ENCODE peak calls at places on chromosomes 16 and 17, in five cellular contexts. One of them, this sample, is unnamed. For H4K20me1 and H3K4me1, the result is how much of the 10 kb centered on the place peaks cover.

GRCh38 chr16:87621976-87622713 is 19.8 kb downstream of the JPH3 start:
- DNase-seq in neural progenitor cell: no peak
- DNase-seq in K562: no peak
- DNase-seq in GM23338: no peak
- DNase-seq in astrocyte: no peak
- DNase-seq in this sample: no peak

GRCh38 chr16:17346774-17347569 is 123.8 kb downstream of the XYLT1 start:
- DNase-seq in astrocyte: no peak
- DNase-seq in GM23338: no peak
- DNase-seq in K562: no peak
- DNase-seq in neural progenitor cell: no peak
- DNase-seq in this sample: peak

GRCh38 chr17:35046740-35047283 is 16.7 kb downstream of the RFFL start:
- DNase-seq in K562: peak
- DNase-seq in GM23338: no peak
- DNase-seq in neural progenitor cell: peak
- DNase-seq in astrocyte: peak
- DNase-seq in this sample: peak

GRCh38 chr17:39632153-39632941 is 4.6 kb upstream of the STARD3 start:
- DNase-seq in astrocyte: no peak
- DNase-seq in neural progenitor cell: no peak
- DNase-seq in K562: no peak
- DNase-seq in GM23338: no peak
- DNase-seq in this sample: no peak

GRCh38 chr17:5430413-5430999 is 8.4 kb downstream of the C1QBP start:
- DNase-seq in K562: no peak
- DNase-seq in neural progenitor cell: no peak
- DNase-seq in astrocyte: no peak
- DNase-seq in GM23338: no peak
- DNase-seq in this sample: no peak

GRCh38 chr17:2707721-2708584 is 3.6 kb downstream of the CLUH start:
- DNase-seq in neural progenitor cell: peak
- DNase-seq in K562: peak
- DNase-seq in GM23338: peak
- DNase-seq in astrocyte: no peak
- DNase-seq in this sample: no peak

GRCh38 chr16:23398987-23399805 is 53.8 kb downstream of the COG7 start:
- DNase-seq in neural progenitor cell: peak
- DNase-seq in GM23338: peak
- DNase-seq in astrocyte: no peak
- DNase-seq in K562: no peak
- DNase-seq in this sample: no peak

GRCh38 chr16:81784042-81784785 is 5.1 kb downstream of the PLCG2 start:
- DNase-seq in astrocyte: no peak
- DNase-seq in GM23338: no peak
- DNase-seq in K562: no peak
- DNase-seq in neural progenitor cell: no peak
- DNase-seq in this sample: no peak

GRCh38 chr16:53952215-53953208 is 248.6 kb downstream of the FTO start:
- DNase-seq in astrocyte: peak
- DNase-seq in GM23338: no peak
- DNase-seq in neural progenitor cell: no peak
- DNase-seq in K562: no peak
- DNase-seq in this sample: peak

GRCh38 chr17:80068301-80069160 is 32.1 kb downstream of the CCDC40 start:
- DNase-seq in GM23338: no peak
- DNase-seq in neural progenitor cell: no peak
- DNase-seq in astrocyte: peak
- DNase-seq in K562: peak
- DNase-seq in this sample: no peak

GRCh38 chr16:10388987-10389386 is 3.1 kb downstream of the ATF7IP2 start:
- DNase-seq in astrocyte: no peak
- DNase-seq in neural progenitor cell: no peak
- DNase-seq in GM23338: no peak
- DNase-seq in K562: no peak
- DNase-seq in this sample: no peak

GRCh38 chr17:69325518-69326301 is 1.2 kb downstream of the ABCA5 start:
- DNase-seq in astrocyte: no peak
- DNase-seq in K562: no peak
- DNase-seq in neural progenitor cell: peak
- DNase-seq in GM23338: peak
- DNase-seq in this sample: no peak

GRCh38 chr17:4703330-4703691 is 626 bp downstream of the PELP1 start:
- DNase-seq in GM23338: no peak
- DNase-seq in K562: no peak
- DNase-seq in astrocyte: no peak
- DNase-seq in neural progenitor cell: no peak
- DNase-seq in this sample: no peak

GRCh38 chr17:80755650-80756405 is 211.2 kb downstream of the RPTOR start:
- DNase-seq in neural progenitor cell: no peak
- DNase-seq in GM23338: peak
- DNase-seq in K562: peak
- DNase-seq in astrocyte: no peak
- DNase-seq in this sample: no peak

GRCh38 chr16:30399435-30400186 is 4.4 kb downstream of the ZNF48 start:
- DNase-seq in GM23338: no peak
- DNase-seq in astrocyte: no peak
- DNase-seq in neural progenitor cell: no peak
- DNase-seq in K562: no peak
- DNase-seq in this sample: no peak

GRCh38 chr17:66507103-66507923 is 204.9 kb downstream of the PRKCA start:
- DNase-seq in K562: peak
- DNase-seq in GM23338: no peak
- DNase-seq in astrocyte: peak
- DNase-seq in neural progenitor cell: no peak
- DNase-seq in this sample: no peak

GRCh38 chr17:28744104-28744801 is 442 bp downstream of the TRAF4 start:
- DNase-seq in GM23338: peak
- DNase-seq in neural progenitor cell: peak
- DNase-seq in astrocyte: no peak
- DNase-seq in K562: peak
- DNase-seq in this sample: peak

GRCh38 chr17:79984045-79984840 is 51.4 kb downstream of the TBC1D16 start:
- DNase-seq in K562: no peak
- DNase-seq in neural progenitor cell: no peak
- DNase-seq in GM23338: no peak
- DNase-seq in astrocyte: no peak
- DNase-seq in this sample: no peak

GRCh38 chr17:36837616-36838272 is 99.5 kb upstream of the LHX1 start:
- DNase-seq in astrocyte: no peak
- DNase-seq in neural progenitor cell: peak
- DNase-seq in K562: no peak
- DNase-seq in GM23338: peak
- DNase-seq in this sample: no peak

GRCh38 chr16:27374231-27374793 is 27.7 kb upstream of the IL21R start:
- DNase-seq in astrocyte: no peak
- DNase-seq in GM23338: no peak
- DNase-seq in K562: no peak
- DNase-seq in neural progenitor cell: no peak
- DNase-seq in this sample: peak

GRCh38 chr17:66411498-66411897 is 109.1 kb downstream of the PRKCA start:
- DNase-seq in astrocyte: no peak
- DNase-seq in GM23338: no peak
- DNase-seq in K562: no peak
- DNase-seq in neural progenitor cell: no peak
- DNase-seq in this sample: no peak

GRCh38 chr17:6508519-6509294 is 47.6 kb downstream of the PITPNM3 start:
- DNase-seq in neural progenitor cell: no peak
- DNase-seq in astrocyte: peak
- DNase-seq in GM23338: no peak
- DNase-seq in K562: no peak
- DNase-seq in this sample: no peak

GRCh38 chr17:82047379-82047778 is 4.2 kb downstream of the RFNG start:
- DNase-seq in GM23338: no peak
- DNase-seq in K562: peak
- DNase-seq in neural progenitor cell: no peak
- DNase-seq in astrocyte: no peak
- DNase-seq in this sample: no peak

GRCh38 chr17:41539979-41540701 is 12.0 kb upstream of the KRT19 start:
- DNase-seq in K562: no peak
- DNase-seq in astrocyte: no peak
- DNase-seq in neural progenitor cell: no peak
- DNase-seq in GM23338: no peak
- DNase-seq in this sample: peak

GRCh38 chr17:48492401-48493298 is 38.2 kb downstream of the HOXB1 start:
- DNase-seq in K562: peak
- DNase-seq in GM23338: peak
- DNase-seq in astrocyte: peak
- DNase-seq in neural progenitor cell: peak
- DNase-seq in this sample: peak

GRCh38 chr16:72983728-72984350 is 64.1 kb downstream of the ZFHX3 start:
- DNase-seq in astrocyte: no peak
- DNase-seq in K562: no peak
- DNase-seq in GM23338: no peak
- DNase-seq in neural progenitor cell: no peak
- DNase-seq in this sample: peak

DNA sequence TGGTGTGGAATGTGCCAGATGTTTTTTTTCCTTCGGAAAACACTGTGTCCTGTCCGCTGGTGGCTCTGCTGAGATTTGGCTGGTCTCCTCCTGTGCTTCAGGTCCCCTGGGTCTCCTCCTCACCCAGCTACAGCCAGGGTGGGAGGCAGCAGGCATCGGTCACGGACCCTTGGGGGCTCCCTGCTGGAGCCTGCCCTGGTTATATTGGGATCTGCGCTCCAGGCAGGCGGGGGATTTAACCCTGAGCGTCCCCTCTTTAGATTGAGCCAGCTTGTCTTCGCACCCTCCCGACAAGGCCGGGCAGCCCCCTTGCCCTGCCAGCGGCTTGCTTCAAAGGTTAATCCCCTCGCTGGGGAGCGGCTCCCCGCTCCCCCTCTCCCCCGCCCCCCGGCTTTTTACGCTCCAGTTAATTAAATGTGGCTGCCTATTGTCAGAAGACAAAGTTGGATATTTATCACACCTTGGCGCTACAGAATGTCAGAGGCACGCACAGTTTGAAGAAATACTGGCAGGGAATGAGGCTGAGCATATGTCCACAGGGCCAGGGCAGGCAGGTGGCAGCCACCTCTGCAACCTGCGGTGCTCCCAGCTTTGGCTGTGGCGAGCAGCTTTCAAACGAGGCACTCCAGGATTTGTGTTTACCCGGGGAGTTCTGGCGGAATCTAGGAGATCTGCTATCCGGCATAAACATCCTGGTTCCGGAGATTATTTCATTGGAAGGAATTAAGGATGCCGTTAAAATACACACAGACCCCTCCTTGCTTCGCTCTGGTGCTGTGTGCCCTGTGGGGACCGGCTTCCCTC is 38.2 kb upstream of the GSE1 start:
- DNase-seq in K562: no peak
- DNase-seq in GM23338: no peak
- DNase-seq in neural progenitor cell: peak
- DNase-seq in astrocyte: no peak
- DNase-seq in this sample: no peak
- H4K20me1 ChIP-seq in K562: half or more
- H4K20me1 ChIP-seq in GM23338: under half
- H4K20me1 ChIP-seq in neural progenitor cell: under half
- H4K20me1 ChIP-seq in astrocyte: half or more
- H4K20me1 ChIP-seq in this sample: under half

GRCh38 chr16:89442990-89443726 is 47.2 kb downstream of the ANKRD11 start:
- DNase-seq in neural progenitor cell: no peak
- DNase-seq in GM23338: no peak
- DNase-seq in astrocyte: peak
- DNase-seq in K562: no peak
- DNase-seq in this sample: no peak
- TF ChIP-seq CTCF in neural progenitor cell: no peak
- TF ChIP-seq CTCF in GM23338: no peak
- TF ChIP-seq CTCF in astrocyte: peak
- TF ChIP-seq CTCF in K562: no peak
- TF ChIP-seq CTCF in this sample: no peak

GRCh38 chr17:1179635-1180433 is at the start of gene ABR:
- DNase-seq in astrocyte: no peak
- DNase-seq in neural progenitor cell: peak
- DNase-seq in GM23338: peak
- DNase-seq in K562: peak
- DNase-seq in this sample: no peak

GRCh38 chr17:1182831-1183578 is 3.2 kb upstream of the ABR start:
- DNase-seq in astrocyte: no peak
- DNase-seq in GM23338: no peak
- DNase-seq in neural progenitor cell: peak
- DNase-seq in K562: no peak
- DNase-seq in this sample: no peak

GRCh38 chr17:1180434-1180742 is 607 bp upstream of the ABR start:
- DNase-seq in astrocyte: no peak
- DNase-seq in GM23338: peak
- DNase-seq in K562: no peak
- DNase-seq in neural progenitor cell: peak
- DNase-seq in this sample: no peak

GRCh38 chr17:1181769-1182137 is 2.0 kb upstream of the ABR start:
- DNase-seq in GM23338: no peak
- DNase-seq in astrocyte: no peak
- DNase-seq in neural progenitor cell: no peak
- DNase-seq in K562: no peak
- DNase-seq in this sample: no peak

DNA sequence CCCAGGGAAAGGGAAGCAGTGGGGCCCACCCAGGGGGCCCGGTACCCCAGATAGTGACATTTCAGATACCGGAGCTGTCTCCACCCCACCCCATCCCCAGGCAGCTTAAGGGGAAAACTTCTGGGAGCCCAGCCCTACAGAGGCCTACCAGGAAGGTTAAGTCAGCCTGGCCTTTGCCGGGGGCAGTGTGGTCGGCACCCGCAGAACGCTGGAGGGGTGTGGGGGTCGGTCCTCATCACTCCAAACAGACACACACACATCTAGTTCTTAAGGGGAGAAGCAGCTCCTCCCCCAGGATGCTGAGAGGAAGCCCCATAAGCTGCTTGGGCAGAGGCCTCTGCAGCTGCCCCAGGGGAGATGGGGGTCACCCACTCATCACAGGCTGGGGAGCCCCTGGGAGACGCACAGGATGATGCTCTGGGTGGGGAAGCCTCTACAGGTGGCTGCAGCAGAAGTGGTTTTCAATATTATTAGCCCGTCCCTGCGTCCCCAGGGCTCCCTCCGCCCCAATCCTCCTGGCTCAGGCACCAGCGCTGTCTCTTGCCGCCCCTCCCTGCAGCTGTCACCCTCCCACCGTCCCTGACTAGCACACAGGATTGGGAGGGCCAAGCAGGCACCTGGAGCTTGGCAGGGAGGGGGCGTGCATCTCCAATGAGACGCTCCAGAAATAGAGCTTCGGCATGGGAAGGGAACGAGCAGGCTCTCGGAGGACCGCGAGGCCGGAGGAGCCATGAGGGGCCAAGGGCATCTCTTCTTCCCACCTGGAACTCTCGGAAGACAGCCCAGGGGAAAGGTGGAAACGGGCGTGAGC is 1.4 kb upstream of the ABR start:
- DNase-seq in GM23338: peak
- DNase-seq in K562: no peak
- DNase-seq in astrocyte: no peak
- DNase-seq in neural progenitor cell: peak
- DNase-seq in this sample: no peak
- H3K4me1 ChIP-seq in GM23338: under half
- H3K4me1 ChIP-seq in K562: under half
- H3K4me1 ChIP-seq in astrocyte: under half
- H3K4me1 ChIP-seq in neural progenitor cell: under half
- H3K4me1 ChIP-seq in this sample: under half

GRCh38 chr17:21029515-21029914 is 13.3 kb downstream of the USP22 start:
- DNase-seq in astrocyte: no peak
- DNase-seq in neural progenitor cell: no peak
- DNase-seq in K562: no peak
- DNase-seq in GM23338: no peak
- DNase-seq in this sample: no peak
- H4K20me1 ChIP-seq in astrocyte: half or more
- H4K20me1 ChIP-seq in neural progenitor cell: half or more
- H4K20me1 ChIP-seq in K562: under half
- H4K20me1 ChIP-seq in GM23338: half or more
- H4K20me1 ChIP-seq in this sample: half or more

GRCh38 chr16:51337662-51338061 is 186.6 kb upstream of the SALL1 start:
- DNase-seq in astrocyte: no peak
- DNase-seq in K562: no peak
- DNase-seq in neural progenitor cell: peak
- DNase-seq in GM23338: peak
- DNase-seq in this sample: no peak
- TF ChIP-seq CTCF in astrocyte: no peak
- TF ChIP-seq CTCF in K562: no peak
- TF ChIP-seq CTCF in neural progenitor cell: peak
- TF ChIP-seq CTCF in GM23338: peak
- TF ChIP-seq CTCF in this sample: no peak

This sample was measured in MM.1S.